ENCODE peak calls at places on chromosome 4, in four cellular contexts. K is HepG2, B is GM12878, G is H1. Y is an unnamed sample.

GRCh38 chr4:740656-741282 is 35.1 kb downstream of the PCGF3 start:
- DNase-seq in K (no peak), B (no peak), G (no peak), Y (no peak)

GRCh38 chr4:105944535-105944934 is 49.3 kb downstream of the NPNT start:
- DNase-seq in K (no peak), B (no peak), G (no peak), Y (no peak)

GRCh38 chr4:102478186-102478585 is 23.0 kb upstream of the NFKB1 start:
- DNase-seq in K (peak; percentile 52), B (no peak), G (no peak), Y (no peak)

GRCh38 chr4:148514041-148514440 is 71.8 kb upstream of the NR3C2 start:
- DNase-seq in K (no peak), B (no peak), G (no peak), Y (no peak)

GRCh38 chr4:186651624-186652023 is 72.0 kb downstream of the FAT1 start:
- DNase-seq in K (no peak), B (no peak), G (no peak), Y (no peak)

GRCh38 chr4:101049549-101050001 is 297.8 kb downstream of the PPP3CA start:
- DNase-seq in K (no peak), B (no peak), G (no peak), Y (no peak)

GRCh38 chr4:84927428-84927827 is 39.1 kb downstream of the WDFY3 start:
- DNase-seq in K (no peak), B (no peak), G (no peak), Y (no peak)

GRCh38 chr4:158750379-158750778 is 18.4 kb upstream of the FNIP2 start:
- DNase-seq in K (no peak), B (no peak), G (no peak), Y (no peak)

GRCh38 chr4:47839259-47839658 is 1.4 kb upstream of the CORIN start:
- DNase-seq in K (no peak), B (peak; percentile 21), G (no peak), Y (no peak)

GRCh38 chr4:23770011-23770410 is 119.8 kb downstream of the PPARGC1A start:
- DNase-seq in K (no peak), B (no peak), G (no peak), Y (no peak)

GRCh38 chr4:2867758-2868491 is 24.3 kb downstream of the ADD1 start:
- DNase-seq in K (peak; percentile 32), B (no peak), G (no peak), Y (no peak)

GRCh38 chr4:46503739-46504138 is 113.8 kb upstream of the GABRA2 start:
- DNase-seq in K (no peak), B (no peak), G (no peak), Y (no peak)

GRCh38 chr4:158778712-158779111 is 9.9 kb downstream of the FNIP2 start:
- DNase-seq in K (no peak), B (no peak), G (no peak), Y (no peak)

GRCh38 chr4:72564184-72564583 is 4.8 kb downstream of the ADAMTS3 start:
- DNase-seq in K (no peak), B (no peak), G (no peak), Y (no peak)

GRCh38 chr4:39231660-39232059 is 49.3 kb downstream of the WDR19 start:
- DNase-seq in K (no peak), B (no peak), G (no peak), Y (no peak)

GRCh38 chr4:158964114-158964727 is 138.7 kb upstream of the RAPGEF2 start:
- DNase-seq in K (no peak), B (no peak), G (no peak), Y (no peak)

GRCh38 chr4:82667761-82668505 is 106.1 kb upstream of the TMEM150C start:
- DNase-seq in K (no peak), B (no peak), G (no peak), Y (no peak)

GRCh38 chr4:186570193-186570996 is 15.0 kb upstream of the MTNR1A start:
- DNase-seq in K (no peak), B (no peak), G (no peak), Y (no peak)

GRCh38 chr4:104494822-104495559 is at the start of gene CXXC4:
- DNase-seq in K (peak; percentile 10), B (no peak), G (peak; percentile 47), Y (no peak)

GRCh38 chr4:39565925-39566630 is 38.8 kb upstream of the UGDH start:
- DNase-seq in K (no peak), B (no peak), G (no peak), Y (no peak)

GRCh38 chr4:6271206-6271605 is 1.6 kb downstream of the WFS1 start:
- DNase-seq in K (no peak), B (no peak), G (no peak), Y (no peak)

GRCh38 chr4:8330821-8331566 is 61.4 kb downstream of the HTRA3 start:
- DNase-seq in K (no peak), B (no peak), G (no peak), Y (no peak)

GRCh38 chr4:184731056-184731455 is 2.8 kb downstream of the CENPU start:
- DNase-seq in K (no peak), B (no peak), G (no peak), Y (no peak)

GRCh38 chr4:8731364-8731763 is 138.8 kb downstream of the CPZ start:
- DNase-seq in K (no peak), B (no peak), G (no peak), Y (no peak)

GRCh38 chr4:26719954-26720552 is 136.2 kb downstream of the TBC1D19 start:
- DNase-seq in K (no peak), B (no peak), G (no peak), Y (no peak)

GRCh38 chr4:43898836-43899235 is 549.8 kb downstream of the KCTD8 start:
- DNase-seq in K (no peak), B (no peak), G (no peak), Y (no peak)

GRCh38 chr4:126977306-126977705 is 655.5 kb upstream of the INTU start:
- DNase-seq in K (no peak), B (no peak), G (no peak), Y (no peak)

GRCh38 chr4:152503606-152504290 is 32.1 kb downstream of the FBXW7 start:
- DNase-seq in K (no peak), B (no peak), G (no peak), Y (no peak)

GRCh38 chr4:147793973-147794690 is 62.2 kb downstream of the ARHGAP10 start:
- DNase-seq in K (no peak), B (no peak), G (no peak), Y (no peak)

GRCh38 chr4:173998471-173999144 is 284.9 kb downstream of the FBXO8 start:
- DNase-seq in K (no peak), B (no peak), G (no peak), Y (peak; percentile 61)

GRCh38 chr4:102586644-102587021 is 85.5 kb downstream of the NFKB1 start:
- DNase-seq in K (no peak), B (peak; percentile 36), G (no peak), Y (no peak)

GRCh38 chr4:167233523-167234387 is 539 bp downstream of the SPOCK3 start:
- DNase-seq in K (no peak), B (no peak), G (no peak), Y (no peak)

GRCh38 chr4:43846111-43846587 is 602.5 kb downstream of the KCTD8 start:
- DNase-seq in K (no peak), B (no peak), G (no peak), Y (no peak)

GRCh38 chr4:127975121-127975770 is 10.0 kb downstream of the ABHD18 start:
- DNase-seq in K (peak; percentile 4), B (no peak), G (no peak), Y (no peak)

GRCh38 chr4:169283114-169283509 is 12.4 kb upstream of the SH3RF1 start:
- DNase-seq in K (no peak), B (no peak), G (no peak), Y (no peak)

GRCh38 chr4:184317234-184317918 is 99.7 kb upstream of the ENPP6 start:
- DNase-seq in K (no peak), B (no peak), G (no peak), Y (no peak)

GRCh38 chr4:118869808-118870342 is 18.8 kb upstream of the SYNPO2 start:
- DNase-seq in K (no peak), B (no peak), G (no peak), Y (no peak)

GRCh38 chr4:118877797-118878196 is 10.9 kb upstream of the SYNPO2 start:
- DNase-seq in K (no peak), B (no peak), G (no peak), Y (no peak)

GRCh38 chr4:118867311-118868067 is 21.2 kb upstream of the SYNPO2 start:
- DNase-seq in K (no peak), B (no peak), G (no peak), Y (no peak)

DNA sequence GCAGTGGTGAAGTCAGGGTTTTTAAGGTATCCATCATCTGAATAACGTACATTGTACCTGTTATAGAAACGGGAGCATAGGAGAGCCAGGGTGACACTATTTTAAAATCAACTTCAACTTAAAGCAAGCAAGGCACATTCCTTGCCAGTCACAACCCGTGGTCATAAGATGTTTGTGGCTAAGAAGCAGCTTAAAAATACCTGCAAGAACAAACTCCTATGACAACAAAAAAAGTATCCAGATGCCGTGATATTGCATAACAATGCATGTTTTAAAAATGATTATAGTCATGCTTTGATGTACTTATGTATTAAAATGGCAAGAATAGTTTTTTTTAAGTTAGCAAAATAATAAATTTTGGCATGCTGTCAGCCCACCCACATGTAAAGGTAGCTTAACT is 16.5 kb upstream of the SYNPO2 start:
- DNase-seq in K (no peak), B (no peak), G (no peak), Y (no peak)
- TF ChIP-seq GABPA in K (no peak), B (no peak), G (no peak), Y (no peak)

DNA sequence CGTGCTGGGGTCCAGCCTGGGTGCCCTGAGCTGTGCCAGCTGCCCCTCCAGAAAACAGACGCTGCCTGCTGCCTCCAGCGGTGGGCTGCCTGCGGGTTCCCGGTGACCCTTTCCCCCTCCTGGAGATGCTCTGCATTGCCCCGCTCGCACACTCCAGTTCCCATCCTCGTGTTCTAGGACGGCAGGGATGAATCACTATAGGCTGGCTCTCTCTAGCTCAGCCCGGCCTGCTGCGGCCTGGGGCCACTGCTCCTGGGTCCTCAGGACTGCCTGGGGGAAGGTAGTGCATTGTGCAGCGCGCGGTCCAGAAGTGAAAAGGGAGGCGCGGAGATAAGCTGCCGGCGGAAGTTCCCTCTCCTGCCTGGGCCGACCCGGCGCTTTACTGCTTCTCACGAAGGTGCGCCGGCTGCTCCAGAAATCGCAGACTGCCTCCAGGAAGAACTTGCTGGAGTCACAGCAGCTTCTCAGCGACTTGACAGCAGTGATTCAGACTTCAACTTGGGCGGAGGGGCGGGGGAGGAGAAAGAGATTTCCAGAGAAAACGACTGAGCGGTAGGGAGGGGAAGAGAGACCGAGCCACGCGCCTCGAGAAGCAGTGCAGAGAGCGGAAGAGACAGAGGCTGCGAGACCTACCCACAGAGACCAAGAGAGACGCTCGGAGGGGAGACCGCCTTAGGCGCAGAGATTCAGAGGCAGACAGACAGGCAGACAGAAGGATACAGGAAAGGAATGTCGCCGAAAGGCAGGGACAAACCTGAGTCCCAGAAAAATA is 6.7 kb upstream of the MSX1 start:
- DNase-seq in K (no peak), B (no peak), G (no peak), Y (no peak)
- H3K27ac ChIP-seq in K (no peak overlapping the region), B (no peak overlapping the region), G (no peak overlapping the region), Y (no peak overlapping the region)

GRCh38 chr4:78336093-78336943 is 215.3 kb upstream of the ANXA3 start:
- DNase-seq in K (no peak), B (no peak), G (no peak), Y (no peak)
- TF ChIP-seq GABPA in K (no peak), B (no peak), G (no peak), Y (no peak)

GRCh38 chr4:78937837-78938236 is 1.4 kb downstream of the PAQR3 start:
- DNase-seq in K (peak; percentile 9), B (no peak), G (no peak), Y (peak; percentile 26)
- H3K27ac ChIP-seq in K (no peak overlapping the region), B (no peak overlapping the region), G (no peak overlapping the region), Y (no peak overlapping the region)

Y was measured in HL-60.